ENCODE peak calls at places on chromosomes 2 and 18, in four cellular contexts. One of them, this sample, is unnamed. For H3K4me1, the result is how much of the 10 kb centered on the place peaks cover.

GRCh38 chr2:141105763-141106162 is 1025.1 kb downstream of the LRP1B start:
- DNase-seq in heart right ventricle: no peak
- DNase-seq in GM23248: no peak
- DNase-seq in right cardiac atrium: no peak
- DNase-seq in this sample: no peak

GRCh38 chr2:85785027-85785822 is 31.4 kb downstream of the ATOH8 start:
- DNase-seq in heart right ventricle: no peak
- DNase-seq in GM23248: peak
- DNase-seq in right cardiac atrium: peak
- DNase-seq in this sample: peak

GRCh38 chr2:64463784-64464183 is 9.8 kb downstream of the LGALSL start:
- DNase-seq in heart right ventricle: no peak
- DNase-seq in GM23248: peak
- DNase-seq in right cardiac atrium: no peak
- DNase-seq in this sample: no peak

GRCh38 chr2:196101325-196101981 is 32.8 kb upstream of the DNAH7 start:
- DNase-seq in heart right ventricle: no peak
- DNase-seq in GM23248: peak
- DNase-seq in right cardiac atrium: no peak
- DNase-seq in this sample: no peak

GRCh38 chr2:11749646-11750349 is 3.4 kb downstream of the LPIN1 start:
- DNase-seq in heart right ventricle: no peak
- DNase-seq in GM23248: no peak
- DNase-seq in right cardiac atrium: no peak
- DNase-seq in this sample: no peak

GRCh38 chr2:69911985-69912563 is 2.8 kb upstream of the MXD1 start:
- DNase-seq in heart right ventricle: peak
- DNase-seq in GM23248: peak
- DNase-seq in right cardiac atrium: no peak
- DNase-seq in this sample: peak

GRCh38 chr2:138787053-138787666 is 7.0 kb upstream of the NXPH2 start:
- DNase-seq in heart right ventricle: no peak
- DNase-seq in GM23248: peak
- DNase-seq in right cardiac atrium: no peak
- DNase-seq in this sample: peak

GRCh38 chr2:53768233-53768542 is 584 bp downstream of the CHAC2 start:
- DNase-seq in heart right ventricle: no peak
- DNase-seq in GM23248: no peak
- DNase-seq in right cardiac atrium: peak
- DNase-seq in this sample: peak

GRCh38 chr2:40225670-40226069 is 226.2 kb downstream of the SLC8A1 start:
- DNase-seq in heart right ventricle: no peak
- DNase-seq in GM23248: no peak
- DNase-seq in right cardiac atrium: no peak
- DNase-seq in this sample: no peak

GRCh38 chr2:222301296-222301997 is 2.6 kb upstream of the PAX3 start:
- DNase-seq in heart right ventricle: no peak
- DNase-seq in GM23248: no peak
- DNase-seq in right cardiac atrium: no peak
- DNase-seq in this sample: no peak

GRCh38 chr18:40855661-40856060 is 1099.4 kb upstream of the PIK3C3 start:
- DNase-seq in heart right ventricle: no peak
- DNase-seq in GM23248: no peak
- DNase-seq in right cardiac atrium: no peak
- DNase-seq in this sample: no peak

GRCh38 chr2:102082591-102083586 is 59.7 kb upstream of the IL1R1 start:
- DNase-seq in heart right ventricle: peak
- DNase-seq in GM23248: peak
- DNase-seq in right cardiac atrium: no peak
- DNase-seq in this sample: peak

GRCh38 chr2:233468746-233469110 is 97.9 kb downstream of the USP40 start:
- DNase-seq in heart right ventricle: no peak
- DNase-seq in GM23248: no peak
- DNase-seq in right cardiac atrium: peak
- DNase-seq in this sample: no peak

GRCh38 chr2:14016289-14016955 is 616.1 kb upstream of the LRATD1 start:
- DNase-seq in heart right ventricle: peak
- DNase-seq in GM23248: no peak
- DNase-seq in right cardiac atrium: no peak
- DNase-seq in this sample: peak

GRCh38 chr2:230784840-230785239 is 72.2 kb downstream of the CAB39 start:
- DNase-seq in heart right ventricle: no peak
- DNase-seq in GM23248: no peak
- DNase-seq in right cardiac atrium: no peak
- DNase-seq in this sample: no peak

GRCh38 chr2:37263839-37264238 is 32.4 kb downstream of the NDUFAF7 start:
- DNase-seq in heart right ventricle: no peak
- DNase-seq in GM23248: no peak
- DNase-seq in right cardiac atrium: no peak
- DNase-seq in this sample: no peak

GRCh38 chr2:38433607-38433975 is 56.5 kb upstream of the ATL2 start:
- DNase-seq in heart right ventricle: no peak
- DNase-seq in GM23248: no peak
- DNase-seq in right cardiac atrium: no peak
- DNase-seq in this sample: no peak

GRCh38 chr2:47174731-47175361 is 19.7 kb upstream of the STPG4 start:
- DNase-seq in heart right ventricle: peak
- DNase-seq in GM23248: peak
- DNase-seq in right cardiac atrium: peak
- DNase-seq in this sample: peak

GRCh38 chr2:186064507-186064906 is 325.9 kb downstream of the FSIP2 start:
- DNase-seq in heart right ventricle: no peak
- DNase-seq in GM23248: no peak
- DNase-seq in right cardiac atrium: no peak
- DNase-seq in this sample: no peak

GRCh38 chr2:135563793-135564192 is 32.5 kb downstream of the R3HDM1 start:
- DNase-seq in heart right ventricle: no peak
- DNase-seq in GM23248: peak
- DNase-seq in right cardiac atrium: no peak
- DNase-seq in this sample: no peak

GRCh38 chr2:33142874-33143273 is 196.1 kb downstream of the LTBP1 start:
- DNase-seq in heart right ventricle: no peak
- DNase-seq in GM23248: no peak
- DNase-seq in right cardiac atrium: no peak
- DNase-seq in this sample: no peak

GRCh38 chr2:212227755-212228154 is 310.8 kb downstream of the ERBB4 start:
- DNase-seq in heart right ventricle: peak
- DNase-seq in GM23248: peak
- DNase-seq in right cardiac atrium: no peak
- DNase-seq in this sample: peak

GRCh38 chr18:28523758-28524475 is 347.0 kb upstream of the CDH2 start:
- DNase-seq in heart right ventricle: no peak
- DNase-seq in GM23248: no peak
- DNase-seq in right cardiac atrium: no peak
- DNase-seq in this sample: no peak

GRCh38 chr2:118062669-118063068 is 25.6 kb upstream of the INSIG2 start:
- DNase-seq in heart right ventricle: no peak
- DNase-seq in GM23248: no peak
- DNase-seq in right cardiac atrium: no peak
- DNase-seq in this sample: no peak

GRCh38 chr18:55401638-55402191 is 186.3 kb downstream of the TCF4 start:
- DNase-seq in heart right ventricle: peak
- DNase-seq in GM23248: peak
- DNase-seq in right cardiac atrium: peak
- DNase-seq in this sample: peak

GRCh38 chr2:237600205-237600846 is 9.8 kb upstream of the RAB17 start:
- DNase-seq in heart right ventricle: peak
- DNase-seq in GM23248: peak
- DNase-seq in right cardiac atrium: peak
- DNase-seq in this sample: peak
- H3K4me3 ChIP-seq in heart right ventricle: peak
- H3K4me3 ChIP-seq in GM23248: peak
- H3K4me3 ChIP-seq in right cardiac atrium: peak
- H3K4me3 ChIP-seq in this sample: no peak

GRCh38 chr18:211582-211981 is 53.2 kb downstream of the USP14 start:
- DNase-seq in heart right ventricle: no peak
- DNase-seq in GM23248: no peak
- DNase-seq in right cardiac atrium: no peak
- DNase-seq in this sample: no peak

GRCh38 chr18:210780-211179 is 52.4 kb downstream of the USP14 start:
- DNase-seq in heart right ventricle: no peak
- DNase-seq in GM23248: no peak
- DNase-seq in right cardiac atrium: no peak
- DNase-seq in this sample: no peak

GRCh38 chr18:213505-213904 is 54.3 kb downstream of the THOC1 start:
- DNase-seq in heart right ventricle: no peak
- DNase-seq in GM23248: no peak
- DNase-seq in right cardiac atrium: no peak
- DNase-seq in this sample: no peak

GRCh38 chr18:213977-214376 is 53.9 kb downstream of the THOC1 start:
- DNase-seq in heart right ventricle: no peak
- DNase-seq in GM23248: no peak
- DNase-seq in right cardiac atrium: no peak
- DNase-seq in this sample: no peak

DNA sequence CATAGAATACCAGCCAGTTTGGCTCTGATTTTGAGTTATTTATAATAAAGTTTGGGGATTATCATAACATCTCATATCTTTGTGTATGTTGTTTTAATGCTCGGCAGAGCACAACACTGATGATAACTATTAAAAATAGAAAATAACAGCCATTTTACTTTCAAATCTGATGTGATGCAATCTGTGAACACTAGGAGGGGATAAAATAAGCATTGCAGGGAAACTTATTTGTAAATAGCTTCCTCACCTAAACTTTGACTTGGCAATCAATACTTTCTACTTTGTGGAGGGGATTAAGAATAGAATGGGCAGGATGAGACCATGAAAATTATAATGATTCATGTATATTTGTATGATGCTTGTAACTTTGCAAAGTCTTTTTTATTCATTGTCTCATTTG is 54.4 kb downstream of the USP14 start:
- DNase-seq in heart right ventricle: no peak
- DNase-seq in GM23248: peak
- DNase-seq in right cardiac atrium: no peak
- DNase-seq in this sample: no peak
- H3K4me1 ChIP-seq in heart right ventricle: under half
- H3K4me1 ChIP-seq in GM23248: under half
- H3K4me1 ChIP-seq in right cardiac atrium: under half
- H3K4me1 ChIP-seq in this sample: under half

DNA sequence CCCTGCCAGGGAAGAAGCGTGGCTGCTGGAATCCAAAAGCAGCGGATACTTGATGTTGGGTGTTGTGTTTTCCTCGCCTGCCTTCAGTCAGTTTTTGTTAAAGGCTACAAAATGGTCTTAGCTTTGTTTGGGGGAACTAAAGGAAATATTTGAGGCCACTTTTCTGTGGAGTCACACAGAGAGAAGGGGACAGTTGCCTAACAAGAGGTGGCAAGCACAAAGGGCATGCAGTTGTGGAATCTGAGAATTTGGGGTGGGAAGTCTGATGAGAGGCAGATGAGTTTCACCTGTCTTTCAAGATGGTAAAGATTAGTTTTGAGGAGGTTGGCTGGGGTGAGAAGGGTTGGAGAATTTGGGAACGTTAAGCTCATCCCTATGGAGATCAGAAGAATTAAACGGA is 2.9 kb downstream of the MALT1 start:
- DNase-seq in heart right ventricle: no peak
- DNase-seq in GM23248: no peak
- DNase-seq in right cardiac atrium: no peak
- DNase-seq in this sample: no peak
- H3K4me3 ChIP-seq in heart right ventricle: no peak
- H3K4me3 ChIP-seq in GM23248: no peak
- H3K4me3 ChIP-seq in right cardiac atrium: no peak
- H3K4me3 ChIP-seq in this sample: no peak

GRCh38 chr2:159515482-159515881 is 100.9 kb downstream of the BAZ2B start:
- DNase-seq in heart right ventricle: no peak
- DNase-seq in GM23248: peak
- DNase-seq in right cardiac atrium: no peak
- DNase-seq in this sample: no peak
- H3K4me1 ChIP-seq in heart right ventricle: under half
- H3K4me1 ChIP-seq in GM23248: under half
- H3K4me1 ChIP-seq in right cardiac atrium: under half
- H3K4me1 ChIP-seq in this sample: under half

GRCh38 chr18:74078257-74078656 is 69.4 kb downstream of the FBXO15 start:
- DNase-seq in heart right ventricle: no peak
- DNase-seq in GM23248: no peak
- DNase-seq in right cardiac atrium: no peak
- DNase-seq in this sample: no peak

GRCh38 chr18:74084184-74084583 is 63.5 kb downstream of the FBXO15 start:
- DNase-seq in heart right ventricle: no peak
- DNase-seq in GM23248: no peak
- DNase-seq in right cardiac atrium: no peak
- DNase-seq in this sample: no peak

GRCh38 chr18:74081966-74082365 is 65.7 kb downstream of the FBXO15 start:
- DNase-seq in heart right ventricle: no peak
- DNase-seq in GM23248: no peak
- DNase-seq in right cardiac atrium: no peak
- DNase-seq in this sample: no peak

GRCh38 chr18:74083071-74083954 is 64.3 kb downstream of the FBXO15 start:
- DNase-seq in heart right ventricle: no peak
- DNase-seq in GM23248: no peak
- DNase-seq in right cardiac atrium: no peak
- DNase-seq in this sample: no peak

DNA sequence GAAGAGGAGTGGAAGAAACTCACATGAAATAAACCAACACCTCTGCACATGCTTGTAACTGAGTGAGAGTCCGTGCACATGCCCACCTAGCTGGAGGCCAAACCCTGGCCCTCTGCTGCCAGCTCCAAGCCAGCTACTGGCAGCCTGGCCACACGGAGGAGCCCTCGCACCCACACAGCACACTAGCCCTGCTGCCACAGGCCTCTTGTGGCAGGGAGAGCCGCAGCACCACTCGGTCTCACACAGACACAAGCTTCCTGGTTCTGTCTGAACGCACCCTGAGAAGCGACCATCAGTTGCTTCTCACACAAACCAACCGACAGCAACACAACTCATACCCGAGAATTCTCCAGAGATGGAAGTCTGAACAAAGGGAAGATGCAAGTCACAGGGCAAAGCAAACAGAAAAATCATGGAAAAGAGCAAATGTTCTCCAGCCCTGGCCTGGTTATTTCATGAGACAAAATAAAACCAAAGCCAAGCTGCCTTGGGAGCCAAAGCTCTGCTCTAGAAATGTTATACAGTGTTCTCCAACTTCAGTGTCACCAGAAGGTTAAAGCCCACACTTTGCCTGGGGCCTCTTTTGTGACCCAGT is 65.1 kb downstream of the FBXO15 start:
- DNase-seq in heart right ventricle: peak
- DNase-seq in GM23248: peak
- DNase-seq in right cardiac atrium: peak
- DNase-seq in this sample: peak
- H3K4me3 ChIP-seq in heart right ventricle: no peak
- H3K4me3 ChIP-seq in GM23248: no peak
- H3K4me3 ChIP-seq in right cardiac atrium: no peak
- H3K4me3 ChIP-seq in this sample: no peak